ENCODE peak calls at places on chromosomes 6 and 20, in seven cellular contexts. One of them, this sample, is unnamed. For H3K9me3, the result is how much of the 10 kb centered on the place peaks cover.

GRCh38 chr6:100103194-100103593 is 109.2 kb upstream of the MCHR2 start:
- DNase-seq in K562: no peak
- DNase-seq in tibial nerve: no peak
- DNase-seq in Peyer's patch: no peak
- DNase-seq in A549: no peak
- DNase-seq in stomach: no peak
- DNase-seq in endothelial cell of umbilical vein: no peak
- DNase-seq in this sample: no peak

GRCh38 chr6:145147559-145147958 is 587.8 kb downstream of the EPM2A start:
- DNase-seq in Peyer's patch: no peak
- DNase-seq in A549: no peak
- DNase-seq in tibial nerve: no peak
- DNase-seq in K562: no peak
- DNase-seq in stomach: no peak
- DNase-seq in endothelial cell of umbilical vein: no peak
- DNase-seq in this sample: no peak

GRCh38 chr6:159996626-159997497 is 28.0 kb downstream of the IGF2R start:
- DNase-seq in A549: no peak
- DNase-seq in endothelial cell of umbilical vein: no peak
- DNase-seq in tibial nerve: no peak
- DNase-seq in stomach: no peak
- DNase-seq in K562: no peak
- DNase-seq in Peyer's patch: no peak
- DNase-seq in this sample: no peak

GRCh38 chr20:61644387-61645076 is 392.5 kb downstream of the CDH4 start:
- DNase-seq in A549: no peak
- DNase-seq in stomach: no peak
- DNase-seq in tibial nerve: no peak
- DNase-seq in Peyer's patch: no peak
- DNase-seq in endothelial cell of umbilical vein: no peak
- DNase-seq in K562: no peak
- DNase-seq in this sample: no peak

GRCh38 chr20:528923-529594 is 14.5 kb downstream of the CSNK2A1 start:
- DNase-seq in A549: peak
- DNase-seq in tibial nerve: no peak
- DNase-seq in endothelial cell of umbilical vein: peak
- DNase-seq in Peyer's patch: no peak
- DNase-seq in K562: no peak
- DNase-seq in stomach: no peak
- DNase-seq in this sample: no peak

GRCh38 chr6:159038914-159039884 is 5.6 kb downstream of the TAGAP start:
- DNase-seq in endothelial cell of umbilical vein: no peak
- DNase-seq in A549: no peak
- DNase-seq in stomach: no peak
- DNase-seq in tibial nerve: no peak
- DNase-seq in Peyer's patch: peak
- DNase-seq in K562: no peak
- DNase-seq in this sample: no peak

GRCh38 chr20:57174737-57175136 is 91.7 kb downstream of the BMP7 start:
- DNase-seq in A549: no peak
- DNase-seq in K562: no peak
- DNase-seq in endothelial cell of umbilical vein: no peak
- DNase-seq in stomach: no peak
- DNase-seq in Peyer's patch: no peak
- DNase-seq in tibial nerve: no peak
- DNase-seq in this sample: no peak

GRCh38 chr6:116945809-116946208 is 68.8 kb downstream of the RFX6 start:
- DNase-seq in endothelial cell of umbilical vein: no peak
- DNase-seq in K562: no peak
- DNase-seq in Peyer's patch: no peak
- DNase-seq in tibial nerve: no peak
- DNase-seq in A549: no peak
- DNase-seq in stomach: no peak
- DNase-seq in this sample: no peak

GRCh38 chr20:63782051-63782471 is 42.5 kb downstream of the SLC2A4RG start:
- DNase-seq in tibial nerve: no peak
- DNase-seq in stomach: no peak
- DNase-seq in Peyer's patch: peak
- DNase-seq in A549: no peak
- DNase-seq in endothelial cell of umbilical vein: no peak
- DNase-seq in K562: no peak
- DNase-seq in this sample: no peak

GRCh38 chr6:57182017-57182432 is 9.9 kb downstream of the BAG2 start:
- DNase-seq in K562: no peak
- DNase-seq in tibial nerve: no peak
- DNase-seq in endothelial cell of umbilical vein: no peak
- DNase-seq in stomach: no peak
- DNase-seq in Peyer's patch: no peak
- DNase-seq in A549: no peak
- DNase-seq in this sample: no peak

GRCh38 chr6:75458895-75459294 is 34.7 kb downstream of the FILIP1 start:
- DNase-seq in K562: no peak
- DNase-seq in stomach: no peak
- DNase-seq in endothelial cell of umbilical vein: no peak
- DNase-seq in tibial nerve: peak
- DNase-seq in A549: peak
- DNase-seq in Peyer's patch: no peak
- DNase-seq in this sample: peak

GRCh38 chr6:118580585-118581419 is 32.7 kb downstream of the PLN start:
- DNase-seq in A549: peak
- DNase-seq in stomach: no peak
- DNase-seq in endothelial cell of umbilical vein: peak
- DNase-seq in tibial nerve: peak
- DNase-seq in K562: peak
- DNase-seq in Peyer's patch: no peak
- DNase-seq in this sample: peak

GRCh38 chr20:64031822-64032314 is 4.1 kb upstream of the C20orf204 start:
- DNase-seq in Peyer's patch: no peak
- DNase-seq in stomach: no peak
- DNase-seq in A549: no peak
- DNase-seq in tibial nerve: no peak
- DNase-seq in K562: no peak
- DNase-seq in endothelial cell of umbilical vein: no peak
- DNase-seq in this sample: no peak

GRCh38 chr6:9140181-9140580 is 704.8 kb upstream of the SLC35B3 start:
- DNase-seq in Peyer's patch: no peak
- DNase-seq in K562: no peak
- DNase-seq in stomach: peak
- DNase-seq in A549: no peak
- DNase-seq in tibial nerve: no peak
- DNase-seq in endothelial cell of umbilical vein: no peak
- DNase-seq in this sample: no peak

DNA sequence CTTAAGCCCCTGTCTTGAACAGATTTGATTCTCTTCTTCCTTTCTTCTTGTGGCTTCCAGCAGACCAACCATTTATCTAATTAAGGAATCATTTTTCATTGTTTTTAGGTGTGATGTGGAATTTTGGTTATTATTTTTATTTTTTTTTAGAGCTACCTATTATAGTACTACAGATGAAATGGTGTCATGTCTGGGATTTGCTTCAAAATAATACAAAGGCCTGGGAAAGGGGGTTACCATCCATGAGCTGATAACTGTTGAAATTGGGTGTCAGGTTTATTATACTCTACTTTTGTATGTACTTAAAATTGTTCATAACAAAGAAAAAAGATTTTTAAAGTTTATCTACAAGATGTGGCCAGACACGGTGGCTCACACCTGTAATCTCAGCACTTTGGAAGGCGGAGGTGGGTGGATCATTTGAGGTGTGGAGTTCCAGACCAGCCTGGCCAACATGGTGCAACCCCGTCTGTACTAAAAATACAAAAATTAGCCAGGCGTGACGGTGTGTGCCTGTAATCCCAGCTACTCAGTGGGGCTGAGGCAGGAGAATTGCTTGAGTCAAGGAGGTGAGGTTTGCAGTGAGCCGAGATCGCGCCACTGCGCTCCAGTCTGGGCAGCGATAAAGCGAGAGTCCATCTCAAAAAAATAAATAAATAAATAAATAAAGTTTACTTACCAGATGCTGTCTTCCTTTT is 561 bp downstream of the IL22RA2 start:
- DNase-seq in K562: no peak
- DNase-seq in endothelial cell of umbilical vein: no peak
- DNase-seq in stomach: no peak
- DNase-seq in tibial nerve: no peak
- DNase-seq in Peyer's patch: no peak
- DNase-seq in A549: no peak
- DNase-seq in this sample: no peak
- TF ChIP-seq POLR2A in K562: no peak
- TF ChIP-seq POLR2A in endothelial cell of umbilical vein: no peak
- TF ChIP-seq POLR2A in stomach: no peak
- TF ChIP-seq POLR2A in tibial nerve: no peak
- TF ChIP-seq POLR2A in Peyer's patch: no peak
- TF ChIP-seq POLR2A in A549: no peak
- TF ChIP-seq POLR2A in this sample: no peak

DNA sequence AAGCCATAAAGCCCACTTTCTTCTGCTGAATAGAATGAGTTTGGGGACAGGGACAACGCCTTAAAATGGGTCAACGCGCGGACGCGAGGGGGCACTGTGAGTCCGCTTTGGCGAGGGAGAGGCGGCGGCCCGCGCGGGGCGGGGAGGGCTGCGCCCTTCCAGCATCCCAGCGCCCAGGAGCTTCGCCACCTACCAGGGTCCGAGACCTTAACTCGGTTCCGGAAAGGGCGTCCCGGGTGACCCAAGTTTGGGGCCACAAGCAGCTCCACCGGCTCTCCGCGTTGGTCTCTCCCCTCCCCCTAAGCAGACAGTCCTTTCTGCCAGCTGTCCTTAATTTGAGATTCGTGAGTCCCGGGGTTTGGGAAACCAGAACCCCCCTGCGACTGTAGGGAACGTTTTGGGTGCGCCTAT is 1.8 kb upstream of the SAMD5 start:
- DNase-seq in endothelial cell of umbilical vein: peak
- DNase-seq in stomach: peak
- DNase-seq in A549: peak
- DNase-seq in tibial nerve: peak
- DNase-seq in K562: peak
- DNase-seq in Peyer's patch: no peak
- DNase-seq in this sample: peak
- H3K4me3 ChIP-seq in endothelial cell of umbilical vein: peak
- H3K4me3 ChIP-seq in stomach: peak
- H3K4me3 ChIP-seq in A549: peak
- H3K4me3 ChIP-seq in tibial nerve: peak
- H3K4me3 ChIP-seq in K562: no peak
- H3K4me3 ChIP-seq in Peyer's patch: peak
- H3K4me3 ChIP-seq in this sample: peak

DNA sequence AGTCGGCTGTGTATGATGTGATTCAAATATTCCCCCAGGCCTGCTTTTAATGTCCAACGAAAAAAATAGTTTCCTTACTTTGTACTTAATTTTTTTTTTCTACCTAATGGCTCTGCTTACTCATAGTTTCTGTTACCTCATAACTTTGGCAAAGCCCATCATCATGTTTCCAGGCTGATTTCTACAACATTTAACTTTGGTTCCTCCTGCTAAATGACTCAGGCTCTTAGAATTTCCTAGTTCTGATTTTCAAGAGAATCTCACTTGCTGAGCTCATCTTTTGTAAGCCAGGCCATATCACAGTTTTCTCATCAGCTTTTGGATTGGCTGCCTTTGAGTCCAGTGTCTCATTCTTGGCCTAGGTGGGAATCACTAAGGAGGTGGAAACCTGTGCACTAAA is 323.1 kb downstream of the HDGFL1 start:
- DNase-seq in tibial nerve: peak
- DNase-seq in stomach: no peak
- DNase-seq in K562: no peak
- DNase-seq in A549: peak
- DNase-seq in Peyer's patch: no peak
- DNase-seq in endothelial cell of umbilical vein: peak
- DNase-seq in this sample: no peak
- H3K9me3 ChIP-seq in tibial nerve: under half
- H3K9me3 ChIP-seq in stomach: under half
- H3K9me3 ChIP-seq in K562: under half
- H3K9me3 ChIP-seq in A549: under half
- H3K9me3 ChIP-seq in Peyer's patch: under half
- H3K9me3 ChIP-seq in endothelial cell of umbilical vein: under half
- H3K9me3 ChIP-seq in this sample: under half

GRCh38 chr20:20340443-20340842 is 27.5 kb upstream of the INSM1 start:
- DNase-seq in A549: no peak
- DNase-seq in endothelial cell of umbilical vein: no peak
- DNase-seq in Peyer's patch: no peak
- DNase-seq in tibial nerve: no peak
- DNase-seq in stomach: no peak
- DNase-seq in K562: no peak
- DNase-seq in this sample: no peak

GRCh38 chr20:20333866-20334265 is 34.0 kb upstream of the INSM1 start:
- DNase-seq in stomach: no peak
- DNase-seq in K562: no peak
- DNase-seq in Peyer's patch: peak
- DNase-seq in A549: no peak
- DNase-seq in endothelial cell of umbilical vein: no peak
- DNase-seq in tibial nerve: no peak
- DNase-seq in this sample: no peak

GRCh38 chr20:20341371-20341770 is 26.5 kb upstream of the INSM1 start:
- DNase-seq in tibial nerve: no peak
- DNase-seq in Peyer's patch: no peak
- DNase-seq in K562: no peak
- DNase-seq in endothelial cell of umbilical vein: no peak
- DNase-seq in A549: no peak
- DNase-seq in stomach: no peak
- DNase-seq in this sample: no peak

GRCh38 chr20:20334489-20334888 is 33.4 kb upstream of the INSM1 start:
- DNase-seq in tibial nerve: no peak
- DNase-seq in K562: no peak
- DNase-seq in stomach: no peak
- DNase-seq in endothelial cell of umbilical vein: no peak
- DNase-seq in A549: no peak
- DNase-seq in Peyer's patch: no peak
- DNase-seq in this sample: no peak

GRCh38 chr20:20338133-20338730 is 29.7 kb upstream of the INSM1 start:
- DNase-seq in A549: no peak
- DNase-seq in K562: no peak
- DNase-seq in tibial nerve: no peak
- DNase-seq in endothelial cell of umbilical vein: no peak
- DNase-seq in stomach: no peak
- DNase-seq in Peyer's patch: no peak
- DNase-seq in this sample: no peak
- TF ChIP-seq POLR2A in A549: no peak
- TF ChIP-seq POLR2A in K562: no peak
- TF ChIP-seq POLR2A in tibial nerve: no peak
- TF ChIP-seq POLR2A in endothelial cell of umbilical vein: no peak
- TF ChIP-seq POLR2A in stomach: no peak
- TF ChIP-seq POLR2A in Peyer's patch: no peak
- TF ChIP-seq POLR2A in this sample: no peak

DNA sequence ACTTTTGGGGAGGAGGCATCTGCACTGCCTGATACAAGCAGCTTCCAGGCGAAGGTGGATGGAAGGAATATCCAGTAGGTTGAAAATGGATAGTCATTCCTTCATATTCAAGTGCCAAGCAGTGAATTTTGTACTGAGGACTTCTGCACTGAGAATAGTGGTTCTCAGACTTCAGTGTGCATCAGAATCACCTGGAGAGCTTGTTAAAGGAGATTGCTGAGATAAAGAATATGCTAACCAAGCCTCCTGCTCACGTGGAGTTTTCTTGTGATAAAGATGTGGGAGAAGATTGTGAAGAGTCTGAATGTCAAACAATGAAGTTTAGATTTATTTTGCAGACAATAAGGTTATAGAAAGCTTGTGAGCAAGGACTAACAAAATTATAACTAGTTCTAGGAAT is 97.8 kb downstream of the HFE start:
- DNase-seq in tibial nerve: no peak
- DNase-seq in Peyer's patch: no peak
- DNase-seq in stomach: no peak
- DNase-seq in K562: no peak
- DNase-seq in endothelial cell of umbilical vein: no peak
- DNase-seq in A549: no peak
- DNase-seq in this sample: no peak
- H3K4me3 ChIP-seq in tibial nerve: no peak
- H3K4me3 ChIP-seq in Peyer's patch: no peak
- H3K4me3 ChIP-seq in stomach: no peak
- H3K4me3 ChIP-seq in K562: no peak
- H3K4me3 ChIP-seq in endothelial cell of umbilical vein: no peak
- H3K4me3 ChIP-seq in A549: no peak
- H3K4me3 ChIP-seq in this sample: no peak

GRCh38 chr6:17427617-17428016 is 34.2 kb downstream of the CAP2 start:
- DNase-seq in endothelial cell of umbilical vein: no peak
- DNase-seq in A549: no peak
- DNase-seq in K562: no peak
- DNase-seq in Peyer's patch: no peak
- DNase-seq in tibial nerve: no peak
- DNase-seq in stomach: no peak
- DNase-seq in this sample: no peak
- H3K9me3 ChIP-seq in endothelial cell of umbilical vein: under half
- H3K9me3 ChIP-seq in A549: under half
- H3K9me3 ChIP-seq in K562: under half
- H3K9me3 ChIP-seq in Peyer's patch: under half
- H3K9me3 ChIP-seq in tibial nerve: under half
- H3K9me3 ChIP-seq in stomach: under half
- H3K9me3 ChIP-seq in this sample: under half

This sample was measured in heart left ventricle.